ENCODE peak calls at places on chromosome 14, in nine cellular contexts. O is prostate gland, N is sigmoid colon, I is AG04450, G is adrenal gland, X is PC-3, E is MM.1S, P is psoas muscle, R is dorsolateral prefrontal cortex. Y is an unnamed sample.

GRCh38 chr14:54673193-54674121 is 106.5 kb downstream of the SAMD4A start:
- DNase-seq in O (no peak), N (peak; percentile 87), I (no peak), G (no peak), X (no peak), E (no peak), P (no peak), R (no peak), Y (no peak)

GRCh38 chr14:73764881-73765280 is 50.7 kb upstream of the PNMA1 start:
- DNase-seq in O (peak; percentile 80), N (peak; percentile 86), I (no peak), G (peak; percentile 70), X (no peak), E (no peak), P (peak; percentile 94), R (no peak), Y (peak; percentile 69)

GRCh38 chr14:94486883-94487282 is 10.9 kb upstream of the SERPINA9 start:
- DNase-seq in O (no peak), N (no peak), I (no peak), G (no peak), X (no peak), E (no peak), P (no peak), R (no peak), Y (no peak)

GRCh38 chr14:75301666-75302325 is 23.2 kb downstream of the FOS start:
- DNase-seq in O (no peak), N (peak; percentile 77), I (no peak), G (no peak), X (no peak), E (no peak), P (peak; percentile 61), R (no peak), Y (no peak)

GRCh38 chr14:93764211-93764659 is 24.1 kb downstream of the PRIMA1 start:
- DNase-seq in O (peak; percentile 36), N (peak; percentile 92), I (no peak), G (no peak), X (peak; percentile 83), E (no peak), P (no peak), R (no peak), Y (peak; percentile 44)

GRCh38 chr14:36320210-36321003 is at the start of gene MBIP:
- DNase-seq in O (peak; percentile 91), N (peak; percentile 95), I (peak; percentile 90), G (peak; percentile 96), X (peak; percentile 97), E (peak; percentile 94), P (peak; percentile 91), R (peak; percentile 91), Y (peak; percentile 96)

GRCh38 chr14:23049011-23049410 is 7.0 kb downstream of the PSMB11 start:
- DNase-seq in O (no peak), N (no peak), I (no peak), G (no peak), X (no peak), E (no peak), P (no peak), R (no peak), Y (no peak)

GRCh38 chr14:53510281-53510912 is 357.3 kb upstream of the DDHD1 start:
- DNase-seq in O (no peak), N (no peak), I (no peak), G (no peak), X (peak; percentile 20), E (no peak), P (no peak), R (no peak), Y (no peak)

GRCh38 chr14:70642313-70643235 is 858 bp downstream of the TTC9 start:
- DNase-seq in O (no peak), N (no peak), I (no peak), G (no peak), X (no peak), E (no peak), P (no peak), R (peak; percentile 48), Y (no peak)

GRCh38 chr14:51880810-51881580 is 20.6 kb downstream of the GNG2 start:
- DNase-seq in O (no peak), N (no peak), I (no peak), G (no peak), X (no peak), E (no peak), P (no peak), R (no peak), Y (no peak)

GRCh38 chr14:40417777-40418401 is 985.7 kb upstream of the FBXO33 start:
- DNase-seq in O (no peak), N (no peak), I (no peak), G (peak; percentile 19), X (peak; percentile 71), E (peak; percentile 34), P (no peak), R (no peak), Y (no peak)

GRCh38 chr14:66288511-66288910 is 197.7 kb upstream of the CCDC196 start:
- DNase-seq in O (no peak), N (no peak), I (no peak), G (no peak), X (peak; percentile 37), E (no peak), P (no peak), R (no peak), Y (no peak)

GRCh38 chr14:99213603-99214002 is 58.4 kb downstream of the BCL11B start:
- DNase-seq in O (no peak), N (no peak), I (no peak), G (no peak), X (no peak), E (no peak), P (no peak), R (no peak), Y (no peak)

GRCh38 chr14:103207038-103207403 is 83.8 kb downstream of the TNFAIP2 start:
- DNase-seq in O (peak; percentile 28), N (peak; percentile 94), I (no peak), G (peak; percentile 74), X (no peak), E (no peak), P (peak; percentile 94), R (no peak), Y (peak; percentile 83)

GRCh38 chr14:94170151-94170550 is 4.0 kb upstream of the PPP4R4 start:
- DNase-seq in O (no peak), N (no peak), I (no peak), G (no peak), X (no peak), E (no peak), P (no peak), R (no peak), Y (no peak)

GRCh38 chr14:35362911-35363374 is 41.6 kb downstream of the NFKBIA start:
- DNase-seq in O (no peak), N (no peak), I (no peak), G (no peak), X (no peak), E (no peak), P (peak; percentile 35), R (no peak), Y (no peak)

GRCh38 chr14:90276627-90277367 is 20.4 kb downstream of the PSMC1 start:
- DNase-seq in O (no peak), N (no peak), I (no peak), G (no peak), X (peak; percentile 13), E (no peak), P (no peak), R (no peak), Y (no peak)
- TF ChIP-seq CTCF in O (no peak), N (no peak), I (no peak), G (no peak), X (no peak), E (no peak), P (no peak), R (no peak), Y (no peak)

GRCh38 chr14:101563654-101564443 is 2.6 kb downstream of the DIO3 start:
- DNase-seq in O (no peak), N (no peak), I (no peak), G (no peak), X (no peak), E (no peak), P (peak; percentile 48), R (no peak), Y (no peak)

GRCh38 chr14:101564819-101565698 is 3.8 kb downstream of the DIO3 start:
- DNase-seq in O (no peak), N (no peak), I (no peak), G (no peak), X (no peak), E (no peak), P (peak; percentile 40), R (no peak), Y (no peak)

GRCh38 chr14:101564444-101564776 is 3.1 kb downstream of the DIO3 start:
- DNase-seq in O (no peak), N (no peak), I (no peak), G (no peak), X (no peak), E (no peak), P (peak; percentile 2), R (no peak), Y (no peak)

GRCh38 chr14:101571004-101571403 is 9.7 kb downstream of the DIO3 start:
- DNase-seq in O (no peak), N (no peak), I (no peak), G (no peak), X (no peak), E (no peak), P (no peak), R (no peak), Y (no peak)

DNA sequence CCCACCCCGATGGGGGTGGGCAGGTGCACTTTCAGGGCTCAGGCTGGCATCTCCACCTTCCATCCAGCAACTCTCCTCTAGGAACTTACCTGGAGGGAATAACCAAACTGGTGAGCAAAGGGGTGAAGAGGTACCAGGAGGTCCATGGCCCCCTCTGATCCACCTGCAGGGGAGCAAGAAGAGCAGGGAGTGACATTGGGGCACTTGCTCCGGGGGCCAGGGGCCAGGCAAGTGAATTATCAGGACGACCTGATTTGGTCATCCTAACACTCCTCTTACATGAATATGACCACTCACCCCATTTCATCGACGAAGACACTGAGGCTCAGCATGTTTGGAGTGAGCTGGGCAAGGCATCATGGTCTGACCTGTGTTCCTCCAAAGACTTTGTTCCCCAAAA is 6.0 kb downstream of the DIO3 start:
- DNase-seq in O (no peak), N (no peak), I (no peak), G (no peak), X (no peak), E (no peak), P (no peak), R (no peak), Y (no peak)
- H3K27me3 ChIP-seq in O (peaks cover 26% of the 10 kb centered on the region), N (peaks cover 36% of the 10 kb centered on the region), I (peaks cover 47% of the 10 kb centered on the region), G (peaks cover 41% of the 10 kb centered on the region), X (peaks cover 40% of the 10 kb centered on the region), E (peaks cover 31% of the 10 kb centered on the region), P (peaks cover 20% of the 10 kb centered on the region), R (peaks cover 51% of the 10 kb centered on the region), Y (peaks cover 69% of the 10 kb centered on the region)

GRCh38 chr14:69129264-69129880 is 23.5 kb downstream of the DCAF5 start:
- DNase-seq in O (peak; percentile 85), N (peak; percentile 89), I (peak; percentile 71), G (peak; percentile 80), X (peak; percentile 84), E (peak; percentile 53), P (peak; percentile 78), R (peak; percentile 69), Y (peak; percentile 43)
- TF ChIP-seq CTCF in O (peak; percentile 88), N (peak; percentile 83), I (peak; percentile 97), G (peak; percentile 89), X (peak; percentile 98), E (peak; percentile 71), P (peak; percentile 92), R (peak; percentile 89), Y (peak; percentile 94)

DNA sequence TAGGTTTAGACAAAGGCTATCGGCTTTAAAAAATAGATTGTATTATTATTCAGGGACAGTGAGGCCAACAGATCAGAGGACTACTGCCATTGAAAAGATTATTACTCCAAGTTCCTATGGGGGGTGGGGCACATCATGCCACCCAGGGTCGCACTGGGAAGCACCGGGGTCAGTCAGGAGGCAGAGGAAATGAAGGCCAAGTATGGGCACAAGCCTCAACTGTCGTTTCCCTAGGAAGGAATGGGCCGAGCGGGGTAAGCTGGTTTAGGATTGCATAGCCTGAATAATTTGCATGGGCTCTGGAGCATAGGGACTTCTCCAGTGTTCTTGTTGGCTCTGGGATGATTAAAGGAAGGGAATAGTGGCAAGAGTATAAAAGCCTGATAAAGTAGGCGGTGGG is 205.3 kb downstream of the NOVA1 start:
- DNase-seq in O (no peak), N (no peak), I (no peak), G (no peak), X (no peak), E (no peak), P (no peak), R (no peak), Y (no peak)
- H3K27me3 ChIP-seq in O (no peaks in the 10 kb centered on the region), N (no peaks in the 10 kb centered on the region), I (no peaks in the 10 kb centered on the region), G (no peaks in the 10 kb centered on the region), X (no peaks in the 10 kb centered on the region), E (no peaks in the 10 kb centered on the region), P (no peaks in the 10 kb centered on the region), R (no peaks in the 10 kb centered on the region), Y (no peaks in the 10 kb centered on the region)